ENCODE peak calls at places on chromosomes 13 and 19, in five cellular contexts. W, B, H, E and X are unnamed samples.

GRCh38 chr19:17652627-17653026 is 35.5 kb downstream of the UNC13A start:
- DNase-seq in H (no peak), B (no peak), E (no peak), W (no peak), X (no peak)

GRCh38 chr13:74204606-74205312 is 70.6 kb upstream of the KLF12 start:
- DNase-seq in E (no peak), B (no peak), H (no peak), W (no peak), X (peak; percentile 31)

GRCh38 chr19:34960940-34961679 is 2.9 kb downstream of the ZNF792 start:
- DNase-seq in B (no peak), W (no peak), E (no peak), H (no peak), X (peak; percentile 23)

GRCh38 chr19:18776288-18776594 is 14.9 kb downstream of the COMP start:
- DNase-seq in E (no peak), B (no peak), H (no peak), W (no peak), X (peak; percentile 65)

GRCh38 chr19:47853003-47853402 is 6.0 kb upstream of the TPRX2 start:
- DNase-seq in B (no peak), W (no peak), H (no peak), E (no peak), X (no peak)

GRCh38 chr13:94327318-94327717 is 152.2 kb downstream of the DCT start:
- DNase-seq in H (no peak), E (no peak), W (no peak), B (no peak), X (no peak)

GRCh38 chr13:72255908-72256307 is 388.9 kb upstream of the DACH1 start:
- DNase-seq in H (no peak), B (no peak), W (no peak), E (peak; percentile 58), X (peak; percentile 3)

GRCh38 chr13:29702912-29703351 is 107.4 kb upstream of the SLC7A1 start:
- DNase-seq in H (no peak), E (no peak), W (peak; percentile 86), B (no peak), X (peak; percentile 90)

GRCh38 chr19:46898731-46899130 is 37.9 kb downstream of the ARHGAP35 start:
- DNase-seq in H (no peak), W (no peak), B (no peak), E (no peak), X (peak; percentile 75)

GRCh38 chr13:23778879-23779278 is 110.3 kb downstream of the MIPEP start:
- DNase-seq in W (no peak), E (no peak), H (no peak), B (no peak), X (peak; percentile 45)

GRCh38 chr19:3324405-3324856 is 42.0 kb upstream of the NFIC start:
- DNase-seq in W (peak; percentile 88), H (peak; percentile 72), B (no peak), E (peak; percentile 85), X (no peak)

GRCh38 chr19:17802137-17802858 is 7.4 kb downstream of the B3GNT3 start:
- DNase-seq in W (no peak), H (no peak), E (no peak), B (no peak), X (no peak)

GRCh38 chr13:89982406-89983085 is 1364.9 kb upstream of the MIR17HG start:
- DNase-seq in W (no peak), H (no peak), B (no peak), E (no peak), X (no peak)

GRCh38 chr19:48325265-48325910 is at the start of gene EMP3:
- DNase-seq in B (peak; percentile 88), H (peak; percentile 75), E (peak; percentile 78), W (peak; percentile 95), X (peak; percentile 91)

GRCh38 chr19:46371371-46371901 is 24.5 kb downstream of the PPP5C start:
- DNase-seq in E (no peak), B (no peak), W (peak; percentile 45), H (no peak), X (no peak)

GRCh38 chr13:74771964-74772363 is 637.8 kb upstream of the KLF12 start:
- DNase-seq in B (no peak), H (no peak), W (no peak), E (no peak), X (peak; percentile 86)

GRCh38 chr19:30590596-30591229 is 218.5 kb downstream of the ZNF536 start:
- DNase-seq in W (no peak), H (no peak), E (no peak), B (no peak), X (no peak)

GRCh38 chr13:29925457-29925856 is 75.0 kb upstream of the UBL3 start:
- DNase-seq in H (peak; percentile 91), E (no peak), B (no peak), W (peak; percentile 90), X (peak; percentile 75)

GRCh38 chr13:77779461-77780272 is 82.2 kb downstream of the SLAIN1 start:
- DNase-seq in H (peak; percentile 56), W (no peak), E (no peak), B (no peak), X (peak; percentile 21)

GRCh38 chr13:54945978-54946377 is 1917.4 kb downstream of the OLFM4 start:
- DNase-seq in B (no peak), W (no peak), E (no peak), H (no peak), X (no peak)

GRCh38 chr13:78201411-78201810 is 282.8 kb upstream of the EDNRB start:
- DNase-seq in W (no peak), E (no peak), H (no peak), B (no peak), X (no peak)

GRCh38 chr19:49896863-49897621 is at the start of gene IL4I1:
- DNase-seq in E (no peak), W (no peak), H (no peak), B (no peak), X (no peak)